ENCODE peak calls at places on chromosome 6, in four cellular contexts. One of them, this sample, is unnamed.

GRCh38 chr6:53728570-53729194 is 63.1 kb upstream of the KLHL31 start:
- DNase-seq in breast epithelium: no peak
- DNase-seq in sigmoid colon: no peak
- DNase-seq in GM23338: peak; percentile 79
- DNase-seq in this sample: no peak

GRCh38 chr6:12766365-12766764 is 49.8 kb downstream of the PHACTR1 start:
- DNase-seq in breast epithelium: no peak
- DNase-seq in sigmoid colon: no peak
- DNase-seq in GM23338: no peak
- DNase-seq in this sample: no peak

GRCh38 chr6:52663120-52663934 is 7.6 kb upstream of the TMEM14A start:
- DNase-seq in GM23338: peak; percentile 80
- DNase-seq in sigmoid colon: peak; percentile 75
- DNase-seq in breast epithelium: peak; percentile 35
- DNase-seq in this sample: no peak

GRCh38 chr6:37622639-37623038 is 75.0 kb downstream of the MDGA1 start:
- DNase-seq in GM23338: no peak
- DNase-seq in sigmoid colon: peak; percentile 17
- DNase-seq in breast epithelium: no peak
- DNase-seq in this sample: no peak

GRCh38 chr6:12538881-12539357 is 177.6 kb upstream of the PHACTR1 start:
- DNase-seq in breast epithelium: no peak
- DNase-seq in sigmoid colon: no peak
- DNase-seq in GM23338: no peak
- DNase-seq in this sample: no peak

GRCh38 chr6:86203044-86203443 is 560.4 kb upstream of the SYNCRIP start:
- DNase-seq in breast epithelium: no peak
- DNase-seq in GM23338: peak; percentile 13
- DNase-seq in sigmoid colon: no peak
- DNase-seq in this sample: no peak

GRCh38 chr6:51725155-51725554 is 362.3 kb downstream of the PKHD1 start:
- DNase-seq in breast epithelium: no peak
- DNase-seq in sigmoid colon: no peak
- DNase-seq in GM23338: no peak
- DNase-seq in this sample: no peak

GRCh38 chr6:126235363-126235762 is 104.6 kb upstream of the CENPW start:
- DNase-seq in sigmoid colon: no peak
- DNase-seq in breast epithelium: no peak
- DNase-seq in GM23338: no peak
- DNase-seq in this sample: no peak

GRCh38 chr6:84033523-84034451 is at the start of gene MRAP2:
- DNase-seq in sigmoid colon: no peak
- DNase-seq in breast epithelium: no peak
- DNase-seq in GM23338: peak; percentile 76
- DNase-seq in this sample: no peak

GRCh38 chr6:111462770-111463391 is 20.1 kb downstream of the REV3L start:
- DNase-seq in sigmoid colon: no peak
- DNase-seq in breast epithelium: no peak
- DNase-seq in GM23338: no peak
- DNase-seq in this sample: peak; percentile 66

GRCh38 chr6:90468859-90469258 is 118.0 kb downstream of the MAP3K7 start:
- DNase-seq in breast epithelium: no peak
- DNase-seq in sigmoid colon: no peak
- DNase-seq in GM23338: no peak
- DNase-seq in this sample: no peak

DNA sequence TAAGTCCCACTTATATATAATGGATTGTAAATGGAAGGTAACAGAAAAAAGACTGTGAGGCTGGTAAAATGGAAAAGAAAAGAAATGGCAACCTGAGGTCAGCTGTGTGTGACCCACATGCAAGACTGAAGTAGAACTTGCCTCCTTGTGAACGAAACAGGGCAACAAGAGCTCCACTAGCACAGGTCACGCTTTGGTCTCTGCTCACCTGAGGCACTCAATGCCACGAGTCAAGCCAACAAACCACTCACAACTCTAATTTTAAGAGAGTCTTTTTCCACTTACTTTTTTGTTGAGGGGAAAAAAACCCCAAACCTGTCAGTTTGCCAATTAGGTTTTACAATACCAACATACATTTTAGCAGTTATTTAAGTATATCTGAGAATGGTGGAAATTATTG is 65.2 kb downstream of the PDE10A start:
- DNase-seq in breast epithelium: no peak
- DNase-seq in sigmoid colon: no peak
- DNase-seq in GM23338: no peak
- DNase-seq in this sample: no peak
- TF ChIP-seq POLR2AphosphoS5 in breast epithelium: no peak
- TF ChIP-seq POLR2AphosphoS5 in sigmoid colon: no peak
- TF ChIP-seq POLR2AphosphoS5 in GM23338: no peak
- TF ChIP-seq POLR2AphosphoS5 in this sample: no peak

GRCh38 chr6:46044876-46045617 is 29.4 kb upstream of the CLIC5 start:
- DNase-seq in GM23338: no peak
- DNase-seq in breast epithelium: peak; percentile 19
- DNase-seq in sigmoid colon: no peak
- DNase-seq in this sample: peak; percentile 36
- H3K4me3 ChIP-seq in GM23338: no peak overlapping the region
- H3K4me3 ChIP-seq in breast epithelium: no peak overlapping the region
- H3K4me3 ChIP-seq in sigmoid colon: no peak overlapping the region
- H3K4me3 ChIP-seq in this sample: no peak overlapping the region

DNA sequence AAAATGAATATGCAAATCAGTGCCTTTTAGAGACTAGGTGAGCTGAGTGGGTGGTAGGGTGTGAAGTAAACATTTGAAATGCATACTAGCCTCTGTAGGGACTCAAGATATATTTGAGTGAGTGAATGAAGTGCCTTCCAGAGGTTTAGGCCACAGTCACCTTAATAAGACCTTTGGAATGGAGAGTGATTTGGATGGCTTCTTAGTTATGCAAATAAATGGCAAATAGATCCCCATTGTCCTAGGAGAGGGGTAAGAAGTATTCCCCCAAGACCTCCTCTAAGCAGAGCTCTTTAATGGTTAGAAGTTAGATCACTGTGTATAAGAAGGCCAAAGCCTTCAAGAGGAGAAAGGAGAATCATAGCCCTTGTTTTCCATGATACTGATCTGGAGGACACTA is 47.8 kb upstream of the IMPG1 start:
- DNase-seq in sigmoid colon: no peak
- DNase-seq in GM23338: peak; percentile 77
- DNase-seq in breast epithelium: no peak
- DNase-seq in this sample: no peak
- TF ChIP-seq POLR2AphosphoS5 in sigmoid colon: no peak
- TF ChIP-seq POLR2AphosphoS5 in GM23338: peak; percentile 51
- TF ChIP-seq POLR2AphosphoS5 in breast epithelium: no peak
- TF ChIP-seq POLR2AphosphoS5 in this sample: no peak

DNA sequence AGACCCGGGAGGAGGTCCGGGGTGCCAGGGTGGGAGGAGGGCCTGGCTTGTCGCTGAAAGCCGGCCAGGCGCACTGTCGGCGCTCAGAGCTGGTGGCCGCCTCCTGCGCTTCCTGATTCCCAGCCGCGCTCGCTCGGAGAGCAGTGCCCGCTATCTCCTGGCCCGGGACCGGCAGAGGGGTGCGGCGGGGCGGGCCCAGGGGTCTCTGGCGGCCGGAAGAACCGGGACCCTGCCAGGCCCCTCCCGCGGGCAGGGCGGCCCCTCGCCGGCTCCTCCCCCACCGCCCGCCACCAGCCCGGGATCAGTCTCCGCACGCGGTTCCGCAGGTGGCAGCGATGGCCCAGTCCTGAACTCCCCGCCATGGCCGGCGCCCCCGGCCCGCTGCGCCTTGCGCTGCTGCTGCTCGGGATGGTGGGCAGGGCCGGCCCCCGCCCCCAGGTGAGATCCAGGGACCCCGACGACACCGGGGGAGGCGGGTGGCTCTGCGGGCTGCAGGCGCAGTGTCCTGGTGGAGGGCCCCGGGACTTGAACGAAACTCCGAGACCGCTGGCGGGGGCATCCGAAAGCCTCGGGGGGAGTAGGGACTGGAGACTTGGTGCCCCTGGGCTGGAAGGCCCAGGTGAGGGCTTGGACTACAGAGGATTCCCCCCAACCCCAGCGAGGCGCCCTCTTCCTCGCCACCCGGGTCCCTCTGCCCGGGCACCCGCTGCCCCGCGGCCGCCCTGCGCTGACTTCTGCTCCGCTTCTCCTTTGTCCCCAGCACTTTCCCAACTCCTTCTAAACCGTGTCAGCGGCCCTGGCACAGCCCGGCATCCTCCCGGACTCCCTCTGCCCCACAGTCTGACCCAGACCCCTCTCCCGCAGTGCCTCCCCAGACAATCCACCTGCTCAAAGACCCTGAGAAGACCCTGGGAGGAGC is at the start of gene GLP1R:
- DNase-seq in GM23338: peak; percentile 64
- DNase-seq in sigmoid colon: no peak
- DNase-seq in breast epithelium: no peak
- DNase-seq in this sample: no peak
- H3K4me3 ChIP-seq in GM23338: peak within 1 kb of the TSS; percentile 75
- H3K4me3 ChIP-seq in sigmoid colon: peak within 1 kb of the TSS; percentile 8
- H3K4me3 ChIP-seq in breast epithelium: peak within 1 kb of the TSS; percentile 23
- H3K4me3 ChIP-seq in this sample: peak within 1 kb of the TSS; percentile 35

GRCh38 chr6:882084-882598 is 189.2 kb upstream of the EXOC2 start:
- DNase-seq in breast epithelium: no peak
- DNase-seq in GM23338: no peak
- DNase-seq in sigmoid colon: no peak
- DNase-seq in this sample: no peak
- TF ChIP-seq POLR2AphosphoS5 in breast epithelium: no peak
- TF ChIP-seq POLR2AphosphoS5 in GM23338: no peak
- TF ChIP-seq POLR2AphosphoS5 in sigmoid colon: no peak
- TF ChIP-seq POLR2AphosphoS5 in this sample: no peak

GRCh38 chr6:166955121-166955864 is 1.1 kb downstream of the RNASET2 start:
- DNase-seq in GM23338: peak; percentile 44
- DNase-seq in breast epithelium: no peak
- DNase-seq in sigmoid colon: peak; percentile 73
- DNase-seq in this sample: no peak
- H3K4me3 ChIP-seq in GM23338: peak overlapping the region; percentile 89
- H3K4me3 ChIP-seq in breast epithelium: peak overlapping the region; percentile 84
- H3K4me3 ChIP-seq in sigmoid colon: peak overlapping the region; percentile 72
- H3K4me3 ChIP-seq in this sample: peak overlapping the region; percentile 65

GRCh38 chr6:143619844-143620243 is 57.9 kb upstream of the PHACTR2 start:
- DNase-seq in breast epithelium: no peak
- DNase-seq in GM23338: no peak
- DNase-seq in sigmoid colon: no peak
- DNase-seq in this sample: no peak

GRCh38 chr6:143616741-143617140 is 61.0 kb upstream of the PHACTR2 start:
- DNase-seq in breast epithelium: no peak
- DNase-seq in GM23338: no peak
- DNase-seq in sigmoid colon: no peak
- DNase-seq in this sample: no peak

GRCh38 chr6:143621876-143622605 is 55.7 kb upstream of the PHACTR2 start:
- DNase-seq in breast epithelium: no peak
- DNase-seq in sigmoid colon: no peak
- DNase-seq in GM23338: no peak
- DNase-seq in this sample: no peak

GRCh38 chr6:143621159-143621873 is 56.4 kb upstream of the PHACTR2 start:
- DNase-seq in breast epithelium: no peak
- DNase-seq in GM23338: no peak
- DNase-seq in sigmoid colon: no peak
- DNase-seq in this sample: no peak

DNA sequence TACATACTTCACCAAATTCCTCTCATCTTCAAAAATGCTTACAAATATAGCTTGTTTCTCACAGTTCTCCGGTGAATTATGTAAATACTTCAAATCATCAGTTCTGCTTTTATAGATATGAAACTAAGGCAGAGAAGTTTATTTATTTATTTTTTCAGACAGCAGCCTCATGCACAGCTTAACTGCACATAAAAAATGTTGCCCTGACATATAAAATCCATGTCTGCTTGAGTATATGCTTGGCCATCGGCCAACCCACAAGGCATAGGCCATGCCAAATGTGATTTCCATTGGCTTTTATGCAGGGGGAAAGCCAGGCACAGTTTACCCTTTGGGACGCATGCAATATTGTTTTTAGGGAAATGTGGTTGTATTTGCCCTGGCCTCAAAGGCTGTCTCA is 57.3 kb upstream of the PHACTR2 start:
- DNase-seq in sigmoid colon: no peak
- DNase-seq in GM23338: no peak
- DNase-seq in breast epithelium: no peak
- DNase-seq in this sample: no peak
- TF ChIP-seq POLR2AphosphoS5 in sigmoid colon: no peak
- TF ChIP-seq POLR2AphosphoS5 in GM23338: no peak
- TF ChIP-seq POLR2AphosphoS5 in breast epithelium: no peak
- TF ChIP-seq POLR2AphosphoS5 in this sample: no peak

GRCh38 chr6:39227476-39227875 is 1.8 kb downstream of the KCNK5 start:
- DNase-seq in sigmoid colon: no peak
- DNase-seq in GM23338: no peak
- DNase-seq in breast epithelium: no peak
- DNase-seq in this sample: no peak

GRCh38 chr6:39228111-39228971 is 934 bp downstream of the KCNK5 start:
- DNase-seq in breast epithelium: no peak
- DNase-seq in sigmoid colon: no peak
- DNase-seq in GM23338: no peak
- DNase-seq in this sample: no peak

GRCh38 chr6:39225946-39226437 is 3.3 kb downstream of the KCNK5 start:
- DNase-seq in sigmoid colon: no peak
- DNase-seq in GM23338: no peak
- DNase-seq in breast epithelium: no peak
- DNase-seq in this sample: no peak

GRCh38 chr6:39225543-39225942 is 3.7 kb downstream of the KCNK5 start:
- DNase-seq in breast epithelium: no peak
- DNase-seq in GM23338: no peak
- DNase-seq in sigmoid colon: no peak
- DNase-seq in this sample: no peak

GRCh38 chr6:39226606-39227300 is 2.5 kb downstream of the KCNK5 start:
- DNase-seq in GM23338: no peak
- DNase-seq in sigmoid colon: no peak
- DNase-seq in breast epithelium: no peak
- DNase-seq in this sample: no peak
- H3K4me3 ChIP-seq in GM23338: peak overlapping the region; percentile 93
- H3K4me3 ChIP-seq in sigmoid colon: peak overlapping the region; percentile 48
- H3K4me3 ChIP-seq in breast epithelium: no peak overlapping the region
- H3K4me3 ChIP-seq in this sample: no peak overlapping the region